ENCODE peak calls at places on chromosomes 1 and 21, in nine cellular contexts. O is activated naive CD4-positive, alpha-beta T cell treated with anti-CD3 and anti-CD28 coated beads for 36 hours; G is fibroblast of gingiva; M is tibial nerve; P is naive thymus-derived CD4-positive, alpha-beta T cell; F is Calu3; Q is T follicular helper cell; X is GM18507; I is activated T-cell treated with anti-CD3 and anti-CD28 coated beads, Interleukin-2, amount 50 U/mL, for 72 hours. W is an unnamed sample.

GRCh38 chr1:214329456-214330220 is 48.7 kb downstream of the SMYD2 start:
- DNase-seq in G (no peak), M (no peak), Q (no peak), X (no peak), I (no peak), P (no peak), F (no peak), O (no peak), W (no peak)

GRCh38 chr1:68959631-68960030 is 462.7 kb upstream of the DEPDC1 start:
- DNase-seq in F (no peak), I (no peak), Q (no peak), O (no peak), M (no peak), P (no peak), X (no peak), G (no peak), W (no peak)

GRCh38 chr1:25795955-25796806 is 3.8 kb upstream of the SELENON start:
- DNase-seq in M (no peak), F (no peak), X (no peak), I (peak; percentile 67), G (no peak), O (peak; percentile 72), Q (no peak), P (no peak), W (no peak)

GRCh38 chr1:31669786-31670582 is 25.3 kb upstream of the PEF1 start:
- DNase-seq in I (peak; percentile 9), F (peak; percentile 83), O (peak; percentile 37), Q (no peak), X (no peak), P (peak; percentile 40), G (peak; percentile 61), M (peak; percentile 73), W (peak; percentile 91)

GRCh38 chr1:76793594-76793993 is 73.7 kb upstream of the ST6GALNAC5 start:
- DNase-seq in X (no peak), O (no peak), P (no peak), M (no peak), Q (no peak), F (no peak), I (no peak), G (no peak), W (no peak)

GRCh38 chr1:198970919-198971318 is 332.1 kb downstream of the PTPRC start:
- DNase-seq in P (no peak), M (no peak), X (no peak), I (no peak), G (peak; percentile 56), O (no peak), F (no peak), Q (no peak), W (no peak)

GRCh38 chr1:30109853-30110252 is 613.5 kb downstream of the MATN1 start:
- DNase-seq in M (no peak), I (no peak), Q (no peak), O (no peak), P (no peak), F (no peak), G (peak; percentile 66), X (no peak), W (no peak)

GRCh38 chr21:42621828-42622199 is 31.6 kb upstream of the PDE9A start:
- DNase-seq in Q (no peak), O (no peak), I (no peak), X (no peak), P (no peak), M (no peak), F (no peak), G (peak; percentile 23), W (no peak)

GRCh38 chr1:79667848-79668696 is 661.5 kb upstream of the ADGRL4 start:
- DNase-seq in M (no peak), I (no peak), O (no peak), P (no peak), G (no peak), X (peak; percentile 11), F (no peak), Q (no peak), W (no peak)

GRCh38 chr1:202852163-202852904 is 36.6 kb downstream of the RABIF start:
- DNase-seq in I (peak; percentile 38), G (peak; percentile 29), P (no peak), O (peak; percentile 69), X (no peak), F (peak; percentile 62), M (no peak), Q (no peak), W (no peak)

GRCh38 chr1:61124691-61125090 is 42.3 kb downstream of the NFIA start:
- DNase-seq in X (no peak), M (no peak), F (no peak), Q (no peak), I (no peak), P (no peak), O (no peak), G (no peak), W (no peak)

GRCh38 chr1:178509608-178510007 is 3.3 kb upstream of the TEX35 start:
- DNase-seq in P (no peak), G (no peak), O (no peak), X (no peak), F (no peak), M (no peak), Q (no peak), I (no peak), W (no peak)

GRCh38 chr21:36097427-36098230 is 27.8 kb downstream of the CBR1 start:
- DNase-seq in P (no peak), X (no peak), M (no peak), Q (no peak), F (no peak), G (no peak), I (no peak), O (no peak), W (no peak)

GRCh38 chr1:163227126-163227525 is 24.4 kb upstream of the RGS5 start:
- DNase-seq in X (no peak), G (peak; percentile 9), I (no peak), O (no peak), P (no peak), M (no peak), F (no peak), Q (no peak), W (no peak)

GRCh38 chr1:35298464-35298863 is 30.0 kb downstream of the ZMYM4 start:
- DNase-seq in X (peak; percentile 15), Q (no peak), O (peak; percentile 40), P (peak; percentile 43), F (peak; percentile 22), I (peak; percentile 13), M (peak; percentile 10), G (peak; percentile 42), W (no peak)

GRCh38 chr1:118992426-118992825 is 4.3 kb upstream of the TBX15 start:
- DNase-seq in O (no peak), F (no peak), X (no peak), M (no peak), G (no peak), P (no peak), Q (no peak), I (no peak), W (no peak)

GRCh38 chr1:95018602-95019369 is 54.0 kb downstream of the ALG14 start:
- DNase-seq in Q (no peak), O (no peak), G (no peak), M (no peak), X (no peak), I (no peak), F (peak; percentile 14), P (no peak), W (no peak)

GRCh38 chr1:110964400-110964903 is 730 bp upstream of the LRIF1 start:
- DNase-seq in Q (no peak), F (no peak), I (no peak), X (no peak), G (no peak), O (no peak), P (no peak), M (no peak), W (no peak)

GRCh38 chr1:25425098-25426085 is 4.8 kb upstream of the RHCE start:
- DNase-seq in O (no peak), X (no peak), Q (no peak), P (no peak), M (no peak), F (no peak), I (no peak), G (peak; percentile 26), W (no peak)

GRCh38 chr1:181028241-181029014 is 5.4 kb upstream of the MR1 start:
- DNase-seq in I (no peak), M (no peak), Q (no peak), O (no peak), F (no peak), P (no peak), G (no peak), X (no peak), W (no peak)

GRCh38 chr1:116376734-116377096 is 3.7 kb downstream of the ATP1A1 start:
- DNase-seq in X (no peak), P (no peak), F (no peak), I (no peak), Q (no peak), M (no peak), G (no peak), O (no peak), W (no peak)

GRCh38 chr1:183931646-183932271 is 105.8 kb downstream of the COLGALT2 start:
- DNase-seq in X (no peak), Q (no peak), G (peak; percentile 66), I (no peak), P (no peak), F (no peak), M (no peak), O (no peak), W (no peak)

GRCh38 chr1:157770442-157771043 is 6.4 kb downstream of the FCRL2 start:
- DNase-seq in X (no peak), I (no peak), F (peak; percentile 14), P (no peak), G (no peak), Q (no peak), M (no peak), O (no peak), W (no peak)

GRCh38 chr1:27395441-27396195 is 3.2 kb downstream of the GPR3 start:
- DNase-seq in Q (peak; percentile 70), F (peak; percentile 75), G (peak; percentile 46), P (peak; percentile 76), I (peak; percentile 84), O (peak; percentile 89), M (peak; percentile 77), X (peak; percentile 73), W (no peak)

GRCh38 chr1:15459771-15460719 is 3.5 kb downstream of the CELA2A start:
- DNase-seq in Q (no peak), O (no peak), I (no peak), P (no peak), G (peak; percentile 9), X (no peak), M (no peak), F (no peak), W (no peak)

GRCh38 chr1:96660503-96660902 is 61.1 kb upstream of the PTBP2 start:
- DNase-seq in Q (no peak), G (peak; percentile 50), X (no peak), I (no peak), M (no peak), O (no peak), F (no peak), P (no peak), W (no peak)

GRCh38 chr1:90356991-90357390 is 360.1 kb downstream of the BARHL2 start:
- DNase-seq in F (no peak), P (no peak), X (no peak), Q (no peak), G (no peak), O (no peak), M (no peak), I (no peak), W (no peak)

GRCh38 chr21:46295996-46296752 is 10.0 kb downstream of the YBEY start:
- DNase-seq in X (no peak), M (peak; percentile 86), P (no peak), O (peak; percentile 82), I (peak; percentile 65), Q (peak; percentile 9), G (peak; percentile 56), F (no peak), W (no peak)

GRCh38 chr1:185681034-185681633 is 53.1 kb upstream of the HMCN1 start:
- DNase-seq in F (peak; percentile 56), M (peak; percentile 44), G (peak; percentile 24), O (peak; percentile 42), I (no peak), P (peak; percentile 19), X (no peak), Q (no peak), W (no peak)

GRCh38 chr1:155195201-155196102 is 12.2 kb downstream of the THBS3 start:
- DNase-seq in I (no peak), P (no peak), F (no peak), G (no peak), M (no peak), Q (no peak), O (no peak), X (no peak), W (no peak)

GRCh38 chr1:47755368-47755990 is 241.7 kb downstream of the TRABD2B start:
- DNase-seq in I (peak; percentile 67), F (peak; percentile 44), P (no peak), Q (peak; percentile 19), G (no peak), X (no peak), M (no peak), O (peak; percentile 63), W (peak; percentile 58)